ENCODE peak calls at places on chromosomes 11 and 22, in nine cellular contexts. R is PC-3, Y is astrocyte, Z is keratinocyte, L is Karpas-422, O is HCT116, K is neuronal stem cell, H is GM23248, F is fibroblast of lung. T is an unnamed sample.

GRCh38 chr11:64656797-64657196 is 65.8 kb downstream of the SLC22A12 start:
- DNase-seq in K (no peak), L (no peak), O (no peak), H (no peak), Y (no peak), R (no peak), F (no peak), Z (no peak), T (no peak)

GRCh38 chr22:49792107-49792506 is 35.6 kb downstream of the BRD1 start:
- DNase-seq in F (no peak), R (no peak), Y (no peak), O (no peak), Z (no peak), K (no peak), H (no peak), L (no peak), T (no peak)

GRCh38 chr22:38051261-38051660 is 5.9 kb upstream of the PICK1 start:
- DNase-seq in Z (no peak), L (peak; percentile 69), K (no peak), R (no peak), Y (no peak), F (no peak), H (no peak), O (no peak), T (no peak)

GRCh38 chr11:17786824-17787525 is 52.4 kb downstream of the KCNC1 start:
- DNase-seq in Z (no peak), K (no peak), H (peak; percentile 94), O (peak; percentile 57), Y (peak; percentile 87), L (no peak), R (peak; percentile 86), F (peak; percentile 90), T (no peak)

GRCh38 chr11:58075781-58076180 is 45.0 kb downstream of the OR6Q1 start:
- DNase-seq in H (peak; percentile 76), Y (peak; percentile 41), Z (no peak), L (no peak), O (no peak), F (peak; percentile 52), K (no peak), R (peak; percentile 58), T (no peak)

GRCh38 chr11:65013692-65014145 is 241 bp upstream of the ARL2 start:
- DNase-seq in Y (peak; percentile 79), H (peak; percentile 95), R (peak; percentile 89), K (peak; percentile 93), O (peak; percentile 80), F (peak; percentile 90), L (peak; percentile 96), Z (peak; percentile 40), T (peak; percentile 92)

GRCh38 chr11:2743427-2744110 is 43.8 kb upstream of the KCNQ1OT1 start:
- DNase-seq in O (no peak), L (no peak), H (no peak), K (no peak), Z (no peak), R (no peak), Y (no peak), F (no peak), T (no peak)

GRCh38 chr11:1572200-1573076 is at the start of gene DUSP8:
- DNase-seq in H (peak; percentile 93), Y (peak; percentile 56), R (peak; percentile 70), Z (peak; percentile 40), O (peak; percentile 53), F (peak; percentile 82), K (peak; percentile 71), L (peak; percentile 88), T (peak; percentile 80)

DNA sequence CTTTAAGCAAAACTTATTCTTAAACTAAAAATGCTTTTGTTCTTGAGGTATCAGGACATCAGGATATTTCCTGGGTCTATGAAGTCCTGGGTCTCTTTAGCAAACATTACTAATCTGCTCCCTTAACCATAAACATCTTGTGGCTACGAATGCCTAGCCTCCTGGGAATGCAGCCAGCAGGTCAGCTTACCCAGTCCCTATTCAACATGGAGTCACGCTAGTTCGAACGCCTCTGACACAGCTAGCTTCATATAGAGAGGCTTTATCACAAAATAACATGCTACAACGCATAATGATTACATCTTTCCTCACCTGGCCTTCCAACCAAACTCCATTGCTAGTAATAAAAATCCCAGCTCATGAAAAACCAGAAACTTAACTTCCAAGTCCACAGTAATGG is 17.5 kb upstream of the FIBIN start:
- DNase-seq in L (no peak), O (no peak), R (peak; percentile 50), Y (peak; percentile 92), Z (no peak), K (no peak), H (peak; percentile 41), F (peak; percentile 77), T (no peak)
- H2AFZ ChIP-seq in L (no peak overlapping the region), O (no peak overlapping the region), R (peak overlapping the region; percentile 64), Y (peak overlapping the region; percentile 50), Z (no peak overlapping the region), K (peak overlapping the region; percentile 65), H (peak overlapping the region; percentile 3), F (peak overlapping the region; percentile 16), T (no peak overlapping the region)

GRCh38 chr22:42769238-42769573 is 48.5 kb upstream of the A4GALT start:
- DNase-seq in Z (no peak), O (no peak), F (no peak), R (no peak), K (no peak), H (no peak), L (no peak), Y (no peak), T (no peak)
- H3K9ac ChIP-seq in Z (no peak overlapping the region), O (no peak overlapping the region), F (no peak overlapping the region), R (no peak overlapping the region), K (no peak overlapping the region), H (no peak overlapping the region), L (no peak overlapping the region), Y (no peak overlapping the region), T (no peak overlapping the region)

DNA sequence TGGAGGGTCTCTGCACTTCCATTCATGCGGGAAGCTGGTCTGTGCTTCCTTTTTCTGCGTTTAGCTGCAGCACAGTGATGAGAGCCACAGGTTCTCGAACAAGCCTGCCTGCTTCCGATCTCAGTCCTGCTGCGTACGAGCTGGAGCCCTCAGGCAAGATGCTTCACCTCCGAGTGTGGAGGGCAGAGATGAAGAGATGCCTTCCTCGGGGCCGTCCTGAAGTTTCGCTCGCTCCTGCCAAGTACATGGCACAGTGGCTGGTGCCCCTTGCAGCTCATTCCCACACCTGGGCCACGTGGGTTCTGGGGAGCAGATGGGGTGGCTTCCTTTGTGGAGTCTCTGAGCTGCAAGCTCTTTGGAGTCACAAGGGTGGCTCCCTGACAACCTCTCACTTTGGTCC is 19.5 kb upstream of the TESMIN start:
- DNase-seq in H (no peak), O (no peak), R (no peak), Y (no peak), K (no peak), F (no peak), L (no peak), Z (no peak), T (no peak)
- H2AFZ ChIP-seq in H (no peak overlapping the region), O (no peak overlapping the region), R (no peak overlapping the region), Y (no peak overlapping the region), K (no peak overlapping the region), F (no peak overlapping the region), L (no peak overlapping the region), Z (no peak overlapping the region), T (no peak overlapping the region)

GRCh38 chr22:43956383-43956782 is 1.1 kb downstream of the SAMM50 start:
- DNase-seq in O (no peak), L (no peak), H (peak; percentile 25), F (no peak), Y (no peak), K (no peak), Z (no peak), R (no peak), T (no peak)

GRCh38 chr22:43955040-43955882 is at the start of gene SAMM50:
- DNase-seq in O (peak; percentile 81), L (peak; percentile 97), R (peak; percentile 80), Y (peak; percentile 85), K (peak; percentile 87), F (peak; percentile 87), H (peak; percentile 98), Z (peak; percentile 81), T (peak; percentile 95)

GRCh38 chr22:43956805-43957463 is 1.7 kb downstream of the SAMM50 start:
- DNase-seq in K (no peak), Z (no peak), R (peak; percentile 62), O (no peak), H (no peak), L (no peak), F (no peak), Y (no peak), T (peak; percentile 31)

GRCh38 chr22:43953988-43954771 is 1.1 kb upstream of the SAMM50 start:
- DNase-seq in O (no peak), F (no peak), K (no peak), Z (no peak), R (no peak), Y (no peak), L (peak; percentile 71), H (no peak), T (no peak)

GRCh38 chr22:43955883-43956286 is 643 bp downstream of the SAMM50 start:
- DNase-seq in K (no peak), Z (no peak), R (no peak), Y (peak; percentile 16), O (no peak), H (peak; percentile 57), L (peak; percentile 88), F (peak; percentile 13), T (no peak)
- H3K9ac ChIP-seq in K (peak overlapping the region; percentile 96), Z (peak overlapping the region; percentile 82), R (peak overlapping the region; percentile 95), Y (peak overlapping the region; percentile 92), O (peak overlapping the region; percentile 87), H (peak overlapping the region; percentile 89), L (peak overlapping the region; percentile 99), F (peak overlapping the region; percentile 75), T (peak overlapping the region; percentile 84)

GRCh38 chr11:48018561-48019229 is 38.3 kb downstream of the PTPRJ start:
- DNase-seq in F (no peak), O (no peak), K (peak; percentile 72), Y (no peak), Z (no peak), H (no peak), L (peak; percentile 87), R (no peak), T (peak; percentile 15)
- H2AFZ ChIP-seq in F (no peak overlapping the region), O (no peak overlapping the region), K (peak overlapping the region; percentile 81), Y (peak overlapping the region; percentile 6), Z (no peak overlapping the region), H (no peak overlapping the region), L (no peak overlapping the region), R (no peak overlapping the region), T (peak overlapping the region; percentile 96)

DNA sequence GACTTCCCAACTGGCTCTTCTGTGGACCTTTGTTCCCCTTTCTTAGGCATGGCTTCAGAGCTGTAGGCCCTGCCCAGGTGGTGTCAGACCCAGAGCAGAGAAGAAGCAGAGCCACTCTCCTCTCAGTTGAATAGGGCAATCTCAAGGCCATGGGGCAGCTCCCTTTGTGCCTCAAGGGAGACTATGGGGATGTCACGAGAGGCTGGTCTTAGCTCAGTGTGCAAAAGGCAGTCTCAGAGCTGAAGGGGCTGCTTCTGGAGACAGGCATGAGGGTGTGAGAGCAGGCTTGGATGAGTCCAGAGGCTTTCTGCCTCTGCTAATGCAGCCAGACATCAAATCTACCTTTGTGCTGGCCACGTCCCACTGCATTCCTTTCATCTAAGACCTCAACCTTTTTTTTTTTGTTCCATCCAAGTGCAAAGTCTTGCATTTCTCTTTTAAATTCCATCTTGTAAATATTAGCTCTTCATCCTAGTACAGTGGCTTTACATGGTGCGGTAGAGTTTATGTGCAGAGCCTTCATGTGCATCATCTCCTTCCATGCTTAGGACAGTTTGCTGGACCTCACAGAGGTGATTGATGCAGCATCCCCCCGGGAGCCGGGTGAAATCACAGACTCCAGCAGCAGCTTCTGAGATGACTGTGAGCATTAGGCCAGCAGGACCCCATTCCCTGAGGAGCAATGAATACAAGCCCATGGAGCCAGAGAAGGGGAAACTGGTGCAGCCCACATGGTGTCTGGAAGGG is 34.2 kb upstream of the FCHSD2 start:
- DNase-seq in L (peak; percentile 83), Z (no peak), K (no peak), R (no peak), Y (no peak), O (no peak), F (no peak), H (no peak), T (no peak)
- H3K9ac ChIP-seq in L (peak overlapping the region; percentile 61), Z (no peak overlapping the region), K (no peak overlapping the region), R (no peak overlapping the region), Y (no peak overlapping the region), O (no peak overlapping the region), F (no peak overlapping the region), H (no peak overlapping the region), T (no peak overlapping the region)

T was measured in endothelial cell of umbilical vein.